ENCODE peak calls at places on chromosomes 16 and 17, in six cellular contexts. H is GM23338, J is iPS-NIHi11, L is AG08395, V is neural crest cell, I is GM12892. O is an unnamed sample.
A peak's percentile ranks its signal among the peaks of the same experiment; 100 is the strongest.

GRCh38 chr16:9378876-9379275 is 287.4 kb downstream of the HAPSTR1 start:
- DNase-seq in H (no peak), J (no peak), L (no peak), V (no peak), I (no peak), O (no peak)

GRCh38 chr17:9343513-9343912 is 232.1 kb downstream of the STX8 start:
- DNase-seq in H (peak; percentile 59), J (peak; percentile 76), L (no peak), V (no peak), I (no peak), O (no peak)

GRCh38 chr17:70563301-70563820 is 394.0 kb downstream of the KCNJ2 start:
- DNase-seq in H (no peak), J (peak; percentile 20), L (no peak), V (no peak), I (no peak), O (no peak)

GRCh38 chr16:4426021-4426684 is 485 bp downstream of the DNAJA3 start:
- DNase-seq in H (peak; percentile 54), J (no peak), L (no peak), V (no peak), I (peak; percentile 42), O (no peak)

GRCh38 chr16:6558133-6558532 is 774.5 kb upstream of the RBFOX1 start:
- DNase-seq in H (peak; percentile 72), J (peak; percentile 70), L (no peak), V (no peak), I (no peak), O (no peak)

GRCh38 chr17:62017496-62017895 is 47.6 kb downstream of the MED13 start:
- DNase-seq in H (no peak), J (no peak), L (peak; percentile 19), V (no peak), I (no peak), O (no peak)

GRCh38 chr16:67562526-67562917 is at the start of gene CTCF:
- DNase-seq in H (peak; percentile 87), J (peak; percentile 85), L (peak; percentile 83), V (no peak), I (no peak), O (peak; percentile 79)

GRCh38 chr17:33523577-33523981 is 230.5 kb upstream of the ASIC2 start:
- DNase-seq in H (no peak), J (no peak), L (peak; percentile 39), V (no peak), I (no peak), O (peak; percentile 26)

GRCh38 chr16:10228779-10229178 is 46.6 kb upstream of the GRIN2A start:
- DNase-seq in H (no peak), J (no peak), L (no peak), V (no peak), I (no peak), O (no peak)

GRCh38 chr16:4386951-4387565 is 15.4 kb downstream of the VASN start:
- DNase-seq in H (no peak), J (no peak), L (no peak), V (no peak), I (no peak), O (no peak)

GRCh38 chr17:63974594-63975192 is 2.0 kb upstream of the SCN4A start:
- DNase-seq in H (no peak), J (no peak), L (peak; percentile 67), V (no peak), I (no peak), O (no peak)

GRCh38 chr16:3188925-3189825 is 1.2 kb downstream of the OR1F1 start:
- DNase-seq in H (peak; percentile 85), J (peak; percentile 32), L (peak; percentile 48), V (peak; percentile 55), I (peak; percentile 33), O (no peak)

GRCh38 chr16:23148513-23149266 is 562 bp downstream of the USP31 start:
- DNase-seq in H (peak; percentile 57), J (peak; percentile 61), L (peak; percentile 49), V (peak; percentile 12), I (peak; percentile 43), O (peak; percentile 78)

GRCh38 chr17:76867578-76868175 is 527 bp upstream of the MGAT5B start:
- DNase-seq in H (peak; percentile 76), J (peak; percentile 57), L (no peak), V (no peak), I (no peak), O (no peak)

GRCh38 chr17:77726549-77726957 is 231.9 kb upstream of the TNRC6C start:
- DNase-seq in H (no peak), J (no peak), L (no peak), V (no peak), I (no peak), O (peak; percentile 11)

GRCh38 chr17:63573634-63574033 is 23.4 kb downstream of the DCAF7 start:
- DNase-seq in H (peak; percentile 64), J (peak; percentile 42), L (peak; percentile 31), V (no peak), I (no peak), O (no peak)

GRCh38 chr16:27640277-27640600 is 90.3 kb downstream of the KATNIP start:
- DNase-seq in H (peak; percentile 44), J (peak; percentile 55), L (no peak), V (no peak), I (no peak), O (no peak)

GRCh38 chr16:66266436-66267286 is 99.8 kb upstream of the CDH5 start:
- DNase-seq in H (peak; percentile 28), J (peak; percentile 51), L (peak; percentile 92), V (no peak), I (no peak), O (peak; percentile 30)

GRCh38 chr16:30637952-30638351 is 12.8 kb upstream of the PRR14 start:
- DNase-seq in H (peak; percentile 67), J (peak; percentile 14), L (peak; percentile 49), V (no peak), I (no peak), O (no peak)

GRCh38 chr17:75590849-75591721 is 3.5 kb downstream of the MYO15B start:
- DNase-seq in H (no peak), J (no peak), L (no peak), V (no peak), I (no peak), O (no peak)

GRCh38 chr16:67658849-67659674 is 998 bp downstream of the ACD start:
- DNase-seq in H (no peak), J (no peak), L (no peak), V (no peak), I (no peak), O (no peak)

GRCh38 chr16:69298261-69298660 is 12.9 kb upstream of the VPS4A start:
- DNase-seq in H (no peak), J (no peak), L (no peak), V (no peak), I (no peak), O (no peak)

GRCh38 chr17:63772801-63773271 is 561 bp downstream of the CCDC47 start:
- DNase-seq in H (peak; percentile 9), J (no peak), L (peak; percentile 17), V (no peak), I (no peak), O (no peak)

GRCh38 chr16:23435500-23435899 is 17.5 kb downstream of the COG7 start:
- DNase-seq in H (peak; percentile 85), J (peak; percentile 79), L (peak; percentile 47), V (peak; percentile 69), I (peak; percentile 43), O (peak; percentile 74)

GRCh38 chr17:28133562-28133970 is 91.1 kb downstream of the NLK start:
- DNase-seq in H (no peak), J (no peak), L (peak; percentile 47), V (no peak), I (no peak), O (no peak)

GRCh38 chr16:12062343-12063003 is 85.9 kb downstream of the SNX29 start:
- DNase-seq in H (no peak), J (no peak), L (peak; percentile 94), V (no peak), I (no peak), O (peak; percentile 69)

GRCh38 chr16:58518083-58518979 is 3.0 kb downstream of the SETD6 start:
- DNase-seq in H (no peak), J (no peak), L (no peak), V (no peak), I (no peak), O (no peak)

GRCh38 chr17:45388604-45389325 is 43.9 kb downstream of the ARHGAP27 start:
- DNase-seq in H (no peak), J (no peak), L (peak; percentile 80), V (no peak), I (no peak), O (no peak)

GRCh38 chr17:32590974-32591373 is 104.2 kb downstream of the CDK5R1 start:
- DNase-seq in H (no peak), J (no peak), L (no peak), V (no peak), I (no peak), O (no peak)

GRCh38 chr16:2308089-2308962 is 32.2 kb downstream of the ABCA3 start:
- DNase-seq in H (no peak), J (no peak), L (no peak), V (no peak), I (no peak), O (no peak)

GRCh38 chr17:36495076-36495578 is 8.6 kb downstream of the ZNHIT3 start:
- DNase-seq in H (no peak), J (no peak), L (no peak), V (no peak), I (no peak), O (no peak)

GRCh38 chr16:24820522-24820921 is 25.2 kb upstream of the SLC5A11 start:
- DNase-seq in H (no peak), J (no peak), L (no peak), V (no peak), I (no peak), O (no peak)

GRCh38 chr16:50547944-50548658 is at the start of gene NKD1:
- DNase-seq in H (peak; percentile 80), J (peak; percentile 94), L (peak; percentile 84), V (peak; percentile 73), I (peak; percentile 85), O (peak; percentile 72)

GRCh38 chr17:42819939-42820535 is 4.0 kb downstream of the BECN1 start:
- DNase-seq in H (peak; percentile 93), J (peak; percentile 78), L (peak; percentile 48), V (peak; percentile 65), I (no peak), O (peak; percentile 66)

GRCh38 chr17:83176956-83177583 is 97.7 kb downstream of the METRNL start:
- DNase-seq in H (no peak), J (no peak), L (no peak), V (no peak), I (no peak), O (no peak)

GRCh38 chr16:87149051-87149450 is 168.1 kb downstream of the C16orf95 start:
- DNase-seq in H (no peak), J (no peak), L (no peak), V (no peak), I (no peak), O (no peak)